ENCODE peak calls at places on chromosomes 7 and 10, in eight cellular contexts. One of them, this sample, is unnamed.

GRCh38 chr7:71191766-71192165 is 59.8 kb downstream of the GALNT17 start:
- DNase-seq in MM.1S: no peak
- DNase-seq in GM23248: no peak
- DNase-seq in GM23338: no peak
- DNase-seq in hepatocyte: no peak
- DNase-seq in Karpas-422: no peak
- DNase-seq in OCI-LY7: no peak
- DNase-seq in astrocyte: no peak
- DNase-seq in this sample: no peak

GRCh38 chr10:43075612-43076003 is 1.3 kb upstream of the RET start:
- DNase-seq in MM.1S: no peak
- DNase-seq in GM23248: peak; percentile 16
- DNase-seq in GM23338: peak; percentile 46
- DNase-seq in hepatocyte: no peak
- DNase-seq in Karpas-422: peak; percentile 60
- DNase-seq in OCI-LY7: no peak
- DNase-seq in astrocyte: no peak
- DNase-seq in this sample: peak; percentile 30

GRCh38 chr10:10927608-10928007 is 90.1 kb upstream of the CELF2 start:
- DNase-seq in MM.1S: no peak
- DNase-seq in GM23248: no peak
- DNase-seq in GM23338: no peak
- DNase-seq in hepatocyte: no peak
- DNase-seq in Karpas-422: no peak
- DNase-seq in OCI-LY7: no peak
- DNase-seq in astrocyte: no peak
- DNase-seq in this sample: no peak

GRCh38 chr7:74454948-74455804 is 1.5 kb downstream of the GTF2IRD1 start:
- DNase-seq in MM.1S: no peak
- DNase-seq in GM23248: peak; percentile 23
- DNase-seq in GM23338: no peak
- DNase-seq in hepatocyte: peak; percentile 80
- DNase-seq in Karpas-422: no peak
- DNase-seq in OCI-LY7: no peak
- DNase-seq in astrocyte: no peak
- DNase-seq in this sample: no peak

GRCh38 chr7:36192877-36193276 is 39.8 kb downstream of the EEPD1 start:
- DNase-seq in MM.1S: no peak
- DNase-seq in GM23248: no peak
- DNase-seq in GM23338: no peak
- DNase-seq in hepatocyte: no peak
- DNase-seq in Karpas-422: no peak
- DNase-seq in OCI-LY7: no peak
- DNase-seq in astrocyte: no peak
- DNase-seq in this sample: no peak

GRCh38 chr10:61463035-61463909 is 10.1 kb upstream of the TMEM26 start:
- DNase-seq in MM.1S: no peak
- DNase-seq in GM23248: peak; percentile 76
- DNase-seq in GM23338: no peak
- DNase-seq in hepatocyte: no peak
- DNase-seq in Karpas-422: no peak
- DNase-seq in OCI-LY7: no peak
- DNase-seq in astrocyte: peak; percentile 84
- DNase-seq in this sample: no peak

GRCh38 chr7:2698581-2699288 is 10.7 kb downstream of the AMZ1 start:
- DNase-seq in MM.1S: peak; percentile 85
- DNase-seq in GM23248: no peak
- DNase-seq in GM23338: no peak
- DNase-seq in hepatocyte: no peak
- DNase-seq in Karpas-422: peak; percentile 36
- DNase-seq in OCI-LY7: peak; percentile 68
- DNase-seq in astrocyte: no peak
- DNase-seq in this sample: no peak

GRCh38 chr7:74002474-74003017 is 25.4 kb upstream of the ELN start:
- DNase-seq in MM.1S: peak; percentile 63
- DNase-seq in GM23248: peak; percentile 78
- DNase-seq in GM23338: no peak
- DNase-seq in hepatocyte: no peak
- DNase-seq in Karpas-422: no peak
- DNase-seq in OCI-LY7: no peak
- DNase-seq in astrocyte: peak; percentile 81
- DNase-seq in this sample: no peak

GRCh38 chr10:13550813-13551212 is 22.0 kb upstream of the BEND7 start:
- DNase-seq in MM.1S: no peak
- DNase-seq in GM23248: no peak
- DNase-seq in GM23338: no peak
- DNase-seq in hepatocyte: no peak
- DNase-seq in Karpas-422: no peak
- DNase-seq in OCI-LY7: no peak
- DNase-seq in astrocyte: no peak
- DNase-seq in this sample: no peak

GRCh38 chr7:43572516-43573049 is 10.3 kb upstream of the STK17A start:
- DNase-seq in MM.1S: peak; percentile 81
- DNase-seq in GM23248: peak; percentile 99
- DNase-seq in GM23338: no peak
- DNase-seq in hepatocyte: peak; percentile 16
- DNase-seq in Karpas-422: no peak
- DNase-seq in OCI-LY7: no peak
- DNase-seq in astrocyte: peak; percentile 100
- DNase-seq in this sample: peak; percentile 20

GRCh38 chr10:101905241-101905640 is 61.6 kb upstream of the KCNIP2 start:
- DNase-seq in MM.1S: no peak
- DNase-seq in GM23248: no peak
- DNase-seq in GM23338: no peak
- DNase-seq in hepatocyte: no peak
- DNase-seq in Karpas-422: no peak
- DNase-seq in OCI-LY7: no peak
- DNase-seq in astrocyte: no peak
- DNase-seq in this sample: no peak

GRCh38 chr7:2151801-2152612 is 80.7 kb downstream of the MAD1L1 start:
- DNase-seq in MM.1S: no peak
- DNase-seq in GM23248: no peak
- DNase-seq in GM23338: no peak
- DNase-seq in hepatocyte: no peak
- DNase-seq in Karpas-422: no peak
- DNase-seq in OCI-LY7: no peak
- DNase-seq in astrocyte: no peak
- DNase-seq in this sample: no peak

GRCh38 chr7:147406521-147407115 is 1183.9 kb upstream of the C7orf33 start:
- DNase-seq in MM.1S: no peak
- DNase-seq in GM23248: no peak
- DNase-seq in GM23338: no peak
- DNase-seq in hepatocyte: no peak
- DNase-seq in Karpas-422: no peak
- DNase-seq in OCI-LY7: no peak
- DNase-seq in astrocyte: no peak
- DNase-seq in this sample: no peak

GRCh38 chr10:6121144-6121543 is 32.3 kb downstream of the RBM17 start:
- DNase-seq in MM.1S: no peak
- DNase-seq in GM23248: no peak
- DNase-seq in GM23338: no peak
- DNase-seq in hepatocyte: no peak
- DNase-seq in Karpas-422: no peak
- DNase-seq in OCI-LY7: no peak
- DNase-seq in astrocyte: no peak
- DNase-seq in this sample: no peak

GRCh38 chr10:6120691-6121090 is 31.9 kb downstream of the RBM17 start:
- DNase-seq in MM.1S: no peak
- DNase-seq in GM23248: no peak
- DNase-seq in GM23338: no peak
- DNase-seq in hepatocyte: no peak
- DNase-seq in Karpas-422: no peak
- DNase-seq in OCI-LY7: no peak
- DNase-seq in astrocyte: no peak
- DNase-seq in this sample: no peak

GRCh38 chr10:6117711-6118110 is 28.9 kb downstream of the RBM17 start:
- DNase-seq in MM.1S: no peak
- DNase-seq in GM23248: no peak
- DNase-seq in GM23338: no peak
- DNase-seq in hepatocyte: no peak
- DNase-seq in Karpas-422: no peak
- DNase-seq in OCI-LY7: no peak
- DNase-seq in astrocyte: no peak
- DNase-seq in this sample: no peak

GRCh38 chr10:6119962-6120361 is 31.1 kb downstream of the RBM17 start:
- DNase-seq in MM.1S: no peak
- DNase-seq in GM23248: no peak
- DNase-seq in GM23338: no peak
- DNase-seq in hepatocyte: no peak
- DNase-seq in Karpas-422: no peak
- DNase-seq in OCI-LY7: no peak
- DNase-seq in astrocyte: no peak
- DNase-seq in this sample: no peak

GRCh38 chr10:6119423-6119822 is 30.6 kb downstream of the RBM17 start:
- DNase-seq in MM.1S: no peak
- DNase-seq in GM23248: no peak
- DNase-seq in GM23338: no peak
- DNase-seq in hepatocyte: no peak
- DNase-seq in Karpas-422: no peak
- DNase-seq in OCI-LY7: no peak
- DNase-seq in astrocyte: no peak
- DNase-seq in this sample: no peak
- H3K4me3 ChIP-seq in MM.1S: no peak overlapping the region
- H3K4me3 ChIP-seq in GM23248: no peak overlapping the region
- H3K4me3 ChIP-seq in GM23338: no peak overlapping the region
- H3K4me3 ChIP-seq in hepatocyte: no peak overlapping the region
- H3K4me3 ChIP-seq in Karpas-422: no peak overlapping the region
- H3K4me3 ChIP-seq in OCI-LY7: no peak overlapping the region
- H3K4me3 ChIP-seq in astrocyte: no peak overlapping the region
- H3K4me3 ChIP-seq in this sample: no peak overlapping the region

DNA sequence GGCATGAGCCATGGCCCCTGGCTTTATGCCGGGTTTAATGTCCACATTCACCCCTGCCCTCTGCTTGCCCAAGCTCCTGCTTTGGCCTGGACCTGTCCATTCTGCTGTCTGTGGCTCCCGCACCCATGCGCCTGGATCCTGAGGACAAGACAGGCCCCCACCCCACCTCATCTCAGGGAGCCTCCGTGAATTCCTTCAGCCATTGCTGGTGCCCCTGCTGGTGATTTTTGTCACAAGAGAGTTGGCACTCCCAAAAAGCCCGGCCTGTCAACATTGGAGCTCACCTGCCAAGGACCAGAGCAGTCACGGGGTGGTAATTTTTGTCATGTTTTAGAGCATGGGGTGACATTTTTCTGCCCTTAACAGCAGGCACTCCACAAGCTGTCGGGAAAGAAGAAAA is 127.5 kb upstream of the PLXNA4 start:
- DNase-seq in MM.1S: no peak
- DNase-seq in GM23248: no peak
- DNase-seq in GM23338: peak; percentile 60
- DNase-seq in hepatocyte: no peak
- DNase-seq in Karpas-422: no peak
- DNase-seq in OCI-LY7: no peak
- DNase-seq in astrocyte: no peak
- DNase-seq in this sample: peak; percentile 33
- H3K79me2 ChIP-seq in MM.1S: no peaks in the 10 kb centered on the region
- H3K79me2 ChIP-seq in GM23248: no peaks in the 10 kb centered on the region
- H3K79me2 ChIP-seq in GM23338: no peaks in the 10 kb centered on the region
- H3K79me2 ChIP-seq in hepatocyte: no peaks in the 10 kb centered on the region
- H3K79me2 ChIP-seq in Karpas-422: no peaks in the 10 kb centered on the region
- H3K79me2 ChIP-seq in OCI-LY7: no peaks in the 10 kb centered on the region
- H3K79me2 ChIP-seq in astrocyte: no peaks in the 10 kb centered on the region
- H3K79me2 ChIP-seq in this sample: no peaks in the 10 kb centered on the region

GRCh38 chr10:63523015-63523414 is 1.8 kb downstream of the REEP3 start:
- DNase-seq in MM.1S: no peak
- DNase-seq in GM23248: no peak
- DNase-seq in GM23338: no peak
- DNase-seq in hepatocyte: no peak
- DNase-seq in Karpas-422: no peak
- DNase-seq in OCI-LY7: no peak
- DNase-seq in astrocyte: no peak
- DNase-seq in this sample: no peak
- H3K4me3 ChIP-seq in MM.1S: peak overlapping the region; percentile 63
- H3K4me3 ChIP-seq in GM23248: peak overlapping the region; percentile 98
- H3K4me3 ChIP-seq in GM23338: peak overlapping the region; percentile 51
- H3K4me3 ChIP-seq in hepatocyte: no peak overlapping the region
- H3K4me3 ChIP-seq in Karpas-422: no peak overlapping the region
- H3K4me3 ChIP-seq in OCI-LY7: peak overlapping the region; percentile 76
- H3K4me3 ChIP-seq in astrocyte: no peak overlapping the region
- H3K4me3 ChIP-seq in this sample: no peak overlapping the region

GRCh38 chr7:55078465-55079372 is 59.9 kb downstream of the EGFR start:
- DNase-seq in MM.1S: no peak
- DNase-seq in GM23248: no peak
- DNase-seq in GM23338: peak; percentile 62
- DNase-seq in hepatocyte: peak; percentile 75
- DNase-seq in Karpas-422: peak; percentile 58
- DNase-seq in OCI-LY7: no peak
- DNase-seq in astrocyte: no peak
- DNase-seq in this sample: peak; percentile 54

GRCh38 chr7:55080000-55080629 is 61.3 kb downstream of the EGFR start:
- DNase-seq in MM.1S: no peak
- DNase-seq in GM23248: no peak
- DNase-seq in GM23338: no peak
- DNase-seq in hepatocyte: no peak
- DNase-seq in Karpas-422: no peak
- DNase-seq in OCI-LY7: no peak
- DNase-seq in astrocyte: no peak
- DNase-seq in this sample: no peak

GRCh38 chr7:55083206-55083605 is 64.4 kb downstream of the EGFR start:
- DNase-seq in MM.1S: no peak
- DNase-seq in GM23248: peak; percentile 55
- DNase-seq in GM23338: no peak
- DNase-seq in hepatocyte: no peak
- DNase-seq in Karpas-422: no peak
- DNase-seq in OCI-LY7: no peak
- DNase-seq in astrocyte: peak; percentile 62
- DNase-seq in this sample: no peak

GRCh38 chr7:55081854-55082603 is 63.2 kb downstream of the EGFR start:
- DNase-seq in MM.1S: no peak
- DNase-seq in GM23248: peak; percentile 50
- DNase-seq in GM23338: no peak
- DNase-seq in hepatocyte: no peak
- DNase-seq in Karpas-422: no peak
- DNase-seq in OCI-LY7: no peak
- DNase-seq in astrocyte: no peak
- DNase-seq in this sample: no peak

DNA sequence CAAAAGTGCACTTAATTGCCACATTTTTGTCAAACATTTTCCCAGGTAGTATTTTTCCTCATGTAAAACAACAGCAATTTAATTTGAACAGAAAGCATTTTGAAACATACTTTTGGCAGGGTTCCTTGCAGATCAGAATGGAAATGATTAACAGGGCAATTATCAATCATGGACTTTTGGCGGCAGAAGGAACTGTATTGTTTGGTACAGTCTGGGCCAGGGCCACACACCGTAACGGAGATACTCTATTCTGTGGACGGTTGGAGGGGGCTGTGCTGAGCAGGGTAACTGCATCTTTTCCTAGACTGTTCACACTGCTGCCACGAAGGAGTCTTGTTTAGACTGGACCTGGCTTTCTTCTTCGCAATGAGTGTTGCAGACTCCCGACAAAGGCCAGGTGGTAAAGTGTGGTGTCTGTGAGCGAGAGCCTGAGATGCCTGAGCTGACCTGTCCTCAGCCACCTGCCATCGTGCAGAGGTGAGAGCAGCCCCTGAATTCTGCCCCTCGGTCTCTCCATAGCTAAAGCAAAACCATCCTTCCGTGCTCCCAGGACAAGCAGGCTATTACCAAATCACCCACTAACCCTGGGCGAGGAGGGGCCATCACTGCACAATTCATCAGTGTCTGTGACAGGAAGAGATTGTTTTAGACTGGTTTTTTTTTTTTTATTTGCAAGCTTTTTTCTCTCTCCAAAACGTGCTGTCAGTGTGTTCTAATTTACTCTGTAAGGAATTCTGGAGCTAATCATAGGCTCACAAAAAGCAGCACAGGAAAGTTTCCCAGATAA is 62.4 kb downstream of the EGFR start:
- DNase-seq in MM.1S: no peak
- DNase-seq in GM23248: no peak
- DNase-seq in GM23338: no peak
- DNase-seq in hepatocyte: no peak
- DNase-seq in Karpas-422: no peak
- DNase-seq in OCI-LY7: no peak
- DNase-seq in astrocyte: no peak
- DNase-seq in this sample: no peak
- H3K79me2 ChIP-seq in MM.1S: no peaks in the 10 kb centered on the region
- H3K79me2 ChIP-seq in GM23248: peaks cover 97% of the 10 kb centered on the region
- H3K79me2 ChIP-seq in GM23338: no peaks in the 10 kb centered on the region
- H3K79me2 ChIP-seq in hepatocyte: peaks cover 53% of the 10 kb centered on the region
- H3K79me2 ChIP-seq in Karpas-422: no peaks in the 10 kb centered on the region
- H3K79me2 ChIP-seq in OCI-LY7: no peaks in the 10 kb centered on the region
- H3K79me2 ChIP-seq in astrocyte: peaks cover 87% of the 10 kb centered on the region
- H3K79me2 ChIP-seq in this sample: no peaks in the 10 kb centered on the region

This sample was measured in mesendoderm.